ENCODE peak calls at places on chromosomes 13 and 19, in four cellular contexts. Z is brain microvascular endothelial cell, R is Peyer's patch, H is WTC11. Y is an unnamed sample.

GRCh38 chr13:80251403-80251802 is 89.5 kb downstream of the SPRY2 start:
- DNase-seq in R (no peak), H (no peak), Z (peak), Y (peak)

GRCh38 chr19:16078311-16078758 is 2.0 kb downstream of the TPM4 start:
- DNase-seq in H (no peak), R (peak), Z (no peak), Y (no peak)

GRCh38 chr13:98496239-98496668 is 80.7 kb downstream of the STK24 start:
- DNase-seq in R (no peak), H (no peak), Z (no peak), Y (peak)

GRCh38 chr19:40433391-40434216 is 7.8 kb upstream of the SERTAD1 start:
- DNase-seq in R (peak), Z (peak), H (peak), Y (peak)

GRCh38 chr13:107407074-107407473 is 808.3 kb downstream of the LIG4 start:
- DNase-seq in Z (no peak), H (no peak), R (no peak), Y (no peak)

GRCh38 chr19:37980419-37980975 is 73.5 kb downstream of the SIPA1L3 start:
- DNase-seq in Z (no peak), H (no peak), R (no peak), Y (no peak)

GRCh38 chr19:17076539-17076919 is 952 bp downstream of the MYO9B start:
- DNase-seq in R (no peak), H (no peak), Z (no peak), Y (no peak)

GRCh38 chr13:110925023-110925608 is 10.2 kb upstream of the ANKRD10 start:
- DNase-seq in H (peak), R (no peak), Z (no peak), Y (no peak)

GRCh38 chr19:919157-920050 is 2.3 kb downstream of the KISS1R start:
- DNase-seq in Z (no peak), H (peak), R (peak), Y (no peak)

GRCh38 chr13:45925151-45925550 is 73.6 kb upstream of the SIAH3 start:
- DNase-seq in Z (peak), H (no peak), R (no peak), Y (no peak)

GRCh38 chr13:82772802-82773201 is 1109.5 kb downstream of the SLITRK1 start:
- DNase-seq in H (no peak), Z (no peak), R (no peak), Y (no peak)

GRCh38 chr19:52948025-52948770 is 14.5 kb downstream of the ZNF816 start:
- DNase-seq in R (no peak), Z (no peak), H (no peak), Y (no peak)

GRCh38 chr13:111156421-111156820 is 41.3 kb downstream of the ARHGEF7 start:
- DNase-seq in Z (no peak), R (no peak), H (no peak), Y (no peak)

GRCh38 chr13:98959775-98960325 is 18.0 kb downstream of the DOCK9 start:
- DNase-seq in Z (no peak), H (no peak), R (no peak), Y (no peak)

GRCh38 chr19:10113592-10113963 is 2.1 kb downstream of the P2RY11 start:
- DNase-seq in H (no peak), R (no peak), Z (no peak), Y (no peak)

GRCh38 chr13:98900442-98900841 is 77.4 kb downstream of the DOCK9 start:
- DNase-seq in R (no peak), H (no peak), Z (no peak), Y (no peak)

GRCh38 chr19:46033401-46033800 is 7.4 kb downstream of the IGFL4 start:
- DNase-seq in R (no peak), Z (no peak), H (no peak), Y (no peak)

Y was measured in LoVo.